ENCODE peak calls at places on chromosomes 3 and 15, in five cellular contexts. H is cardiac muscle cell, M is MM.1S, I is breast epithelium, X is tibial artery. C is an unnamed sample.

GRCh38 chr15:60838206-60838605 is 359.3 kb upstream of the ICE2 start:
- DNase-seq in I (no peak), H (no peak), M (no peak), X (no peak), C (no peak)

GRCh38 chr3:195397524-195397923 is 45.3 kb downstream of the ACAP2 start:
- DNase-seq in M (no peak), X (no peak), I (no peak), H (no peak), C (no peak)

GRCh38 chr3:13483988-13484695 is 4.0 kb downstream of the HDAC11 start:
- DNase-seq in M (no peak), I (no peak), H (no peak), X (peak), C (no peak)

GRCh38 chr3:11523793-11524160 is 119.9 kb downstream of the VGLL4 start:
- DNase-seq in X (peak), M (no peak), H (no peak), I (no peak), C (no peak)

GRCh38 chr3:34886443-34886842 is 752.9 kb upstream of the ARPP21 start:
- DNase-seq in X (no peak), H (no peak), M (no peak), I (no peak), C (no peak)

GRCh38 chr3:149600619-149601018 is 57.2 kb downstream of the WWTR1 start:
- DNase-seq in H (no peak), I (no peak), X (no peak), M (no peak), C (no peak)

GRCh38 chr3:77204788-77205187 is 164.9 kb downstream of the ROBO2 start:
- DNase-seq in X (no peak), H (no peak), I (no peak), M (no peak), C (no peak)

GRCh38 chr15:86006546-86006945 is 73.1 kb upstream of the AGBL1 start:
- DNase-seq in M (no peak), I (no peak), H (no peak), X (no peak), C (no peak)

GRCh38 chr3:185729335-185729715 is 95.5 kb downstream of the IGF2BP2 start:
- DNase-seq in M (no peak), H (no peak), X (no peak), I (no peak), C (no peak)

DNA sequence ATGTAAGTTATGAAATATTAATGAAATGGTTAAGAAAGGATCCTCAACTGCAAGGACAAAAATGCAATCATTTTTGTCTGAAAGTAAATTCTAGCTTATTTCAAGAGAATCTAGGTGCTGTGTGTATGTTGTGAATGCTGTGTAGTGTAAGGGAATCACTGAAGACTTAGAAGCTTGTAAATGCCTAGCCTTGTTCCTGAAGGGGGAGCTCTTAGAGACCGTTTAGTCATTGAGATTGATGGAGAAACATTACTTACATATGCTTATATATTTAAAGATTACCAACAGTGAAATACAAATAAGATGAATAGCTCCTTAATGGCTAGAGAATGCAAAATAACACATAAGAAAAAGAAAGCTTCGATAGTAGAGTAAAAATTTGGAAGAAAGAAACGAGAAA is 67.9 kb downstream of the CNTN4 start:
- DNase-seq in M (no peak), H (peak), I (no peak), X (no peak), C (no peak)
- TF ChIP-seq CTCF in M (no peak), H (no peak), I (no peak), X (no peak), C (no peak)

GRCh38 chr3:30527720-30528119 is 78.7 kb upstream of the TGFBR2 start:
- DNase-seq in X (no peak), I (no peak), M (no peak), H (no peak), C (no peak)
- H3K27ac ChIP-seq in X (peak), I (peak), M (no peak), H (no peak), C (no peak)

GRCh38 chr3:73556520-73557371 is 68.0 kb downstream of the PDZRN3 start:
- DNase-seq in M (no peak), I (no peak), H (peak), X (no peak), C (no peak)
- H3K4me3 ChIP-seq in M (no peak), I (no peak), H (no peak), X (no peak), C (no peak)

GRCh38 chr3:193701896-193702644 is 109.1 kb downstream of the OPA1 start:
- DNase-seq in I (no peak), H (no peak), M (no peak), X (no peak), C (no peak)
- TF ChIP-seq CTCF in I (no peak), H (no peak), M (no peak), X (no peak), C (no peak)

GRCh38 chr15:68610825-68611224 is 32.0 kb downstream of the CORO2B start:
- DNase-seq in H (no peak), M (no peak), X (no peak), I (no peak), C (no peak)
- H3K27ac ChIP-seq in H (no peak), M (no peak), X (no peak), I (no peak), C (no peak)

GRCh38 chr3:24682141-24682547 is 187.5 kb upstream of the THRB start:
- DNase-seq in X (no peak), M (no peak), H (no peak), I (no peak), C (no peak)

GRCh38 chr3:24683511-24684384 is 189.1 kb upstream of the THRB start:
- DNase-seq in M (no peak), H (peak), X (no peak), I (no peak), C (no peak)

GRCh38 chr3:24686764-24687163 is 192.1 kb upstream of the THRB start:
- DNase-seq in I (no peak), X (no peak), H (no peak), M (peak), C (no peak)

GRCh38 chr3:24683090-24683489 is 188.4 kb upstream of the THRB start:
- DNase-seq in X (no peak), M (no peak), I (no peak), H (no peak), C (no peak)

DNA sequence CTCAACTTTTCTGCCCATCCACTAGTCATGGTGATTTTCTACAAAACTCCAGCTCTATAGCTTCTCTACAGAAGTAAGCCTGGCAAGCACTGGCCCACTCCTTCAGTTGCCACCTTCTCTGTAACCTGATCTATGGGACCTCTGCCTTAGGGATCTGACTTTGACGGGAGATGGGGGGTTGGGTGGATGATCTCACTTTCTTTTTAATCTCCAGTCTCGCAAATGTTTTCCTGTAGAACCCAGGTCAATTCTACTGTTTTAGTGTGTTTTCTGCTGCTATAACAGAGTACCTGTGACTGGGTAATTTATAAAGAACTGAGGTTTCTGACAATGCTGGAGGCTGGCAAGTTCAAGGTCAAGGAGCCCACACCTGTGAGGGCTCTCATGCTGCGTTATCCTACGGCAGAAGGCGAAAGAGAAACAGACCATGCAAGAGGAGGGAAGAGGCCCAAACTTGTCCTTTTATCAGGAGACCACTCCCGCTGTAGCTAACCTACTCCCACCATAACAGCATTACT is 189.9 kb upstream of the THRB start:
- DNase-seq in M (no peak), I (no peak), X (no peak), H (no peak), C (no peak)
- H3K4me3 ChIP-seq in M (no peak), I (no peak), X (no peak), H (no peak), C (no peak)

DNA sequence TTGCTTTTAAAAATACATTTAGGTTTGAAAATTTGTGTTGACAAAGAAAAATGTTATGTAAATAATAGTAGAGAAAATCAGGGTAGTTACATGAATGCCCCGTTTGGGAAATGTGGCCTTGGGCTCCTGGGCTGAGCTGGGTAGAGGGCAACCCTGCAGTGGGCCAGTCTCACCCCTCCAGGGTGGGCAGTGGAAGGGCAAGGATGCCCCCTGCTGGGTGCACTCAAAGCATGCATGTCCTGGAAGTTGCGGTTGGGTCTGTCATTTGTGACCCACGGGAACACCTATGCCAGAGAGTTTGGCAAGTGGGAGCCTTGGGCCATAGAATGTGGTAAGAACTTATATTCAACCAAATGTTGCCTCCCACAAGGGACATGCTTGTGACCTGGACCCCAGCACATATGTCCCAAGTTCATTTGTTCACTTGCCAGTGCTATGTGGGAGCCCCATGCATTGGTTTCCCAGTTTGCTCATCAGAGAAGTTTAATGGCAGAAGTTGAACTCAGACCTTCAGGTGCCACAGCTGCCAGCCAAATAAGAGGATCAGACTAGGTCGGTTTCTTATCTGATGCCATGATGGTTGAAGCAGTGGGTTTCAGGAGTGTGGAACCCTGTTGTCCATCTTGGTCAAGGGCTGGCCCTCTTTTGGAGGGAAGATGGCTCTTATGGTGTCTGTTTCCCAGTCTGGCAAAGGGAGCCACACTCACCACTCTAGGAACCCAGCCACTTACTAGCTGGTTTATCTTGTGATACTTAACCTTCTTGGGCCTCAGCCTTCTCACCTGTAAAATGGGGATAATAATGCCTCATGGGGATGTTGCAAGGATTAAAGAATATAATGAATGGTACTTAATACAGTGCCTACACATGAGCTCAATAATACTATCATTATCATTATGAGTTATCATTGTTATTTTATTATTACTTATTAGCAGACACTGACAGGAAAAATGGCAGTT is 2.5 kb upstream of the PLCB2 start:
- DNase-seq in H (peak), M (peak), X (no peak), I (no peak), C (peak)
- TF ChIP-seq CTCF in H (peak), M (peak), X (peak), I (peak), C (peak)